ENCODE peak calls at places on chromosomes 11 and 22, in ten cellular contexts. S is glutamatergic neuron; M is CD4-positive, alpha-beta T cell; E is fibroblast of pulmonary artery; W is RWPE1; Q is psoas muscle; X is keratinocyte; F is endothelial cell; J is tibial artery; U is cardiac muscle cell. B is an unnamed sample.

GRCh38 chr22:50045211-50046018 is 12.7 kb downstream of the TTLL8 start:
- DNase-seq in U (no peak), W (no peak), M (no peak), X (no peak), J (no peak), E (no peak), S (no peak), F (no peak), Q (no peak), B (no peak)

GRCh38 chr11:130786987-130787688 is 129.1 kb downstream of the SNX19 start:
- DNase-seq in S (no peak), F (no peak), U (no peak), X (no peak), Q (no peak), J (no peak), M (no peak), W (peak; percentile 62), E (peak; percentile 21), B (no peak)

GRCh38 chr11:66559862-66560676 is 8.3 kb downstream of the CTSF start:
- DNase-seq in Q (no peak), W (no peak), X (no peak), J (no peak), U (no peak), M (no peak), F (no peak), E (no peak), S (no peak), B (no peak)

GRCh38 chr11:31808721-31809542 is 2.2 kb downstream of the PAX6 start:
- DNase-seq in S (no peak), W (no peak), J (no peak), Q (no peak), X (no peak), F (no peak), M (no peak), U (no peak), E (no peak), B (no peak)

GRCh38 chr11:133919330-133920108 is 37.2 kb downstream of the IGSF9B start:
- DNase-seq in S (no peak), Q (no peak), E (no peak), U (no peak), J (no peak), F (no peak), W (no peak), X (no peak), M (no peak), B (no peak)

GRCh38 chr11:33542921-33543320 is 157.7 kb downstream of the C11orf91 start:
- DNase-seq in S (peak; percentile 71), J (peak; percentile 28), E (peak; percentile 69), Q (peak; percentile 37), U (peak; percentile 50), F (peak; percentile 73), W (peak; percentile 59), X (no peak), M (peak; percentile 5), B (peak; percentile 51)

GRCh38 chr22:46538816-46539163 is 1.4 kb upstream of the CELSR1 start:
- DNase-seq in J (no peak), Q (no peak), S (no peak), M (no peak), E (peak; percentile 42), X (no peak), U (no peak), W (no peak), F (no peak), B (no peak)

GRCh38 chr22:29310863-29311339 is 4.5 kb downstream of the GAS2L1 start:
- DNase-seq in X (peak; percentile 69), S (peak; percentile 71), J (peak; percentile 98), W (peak; percentile 94), M (peak; percentile 50), Q (peak; percentile 95), U (no peak), E (peak; percentile 98), F (peak; percentile 85), B (no peak)

DNA sequence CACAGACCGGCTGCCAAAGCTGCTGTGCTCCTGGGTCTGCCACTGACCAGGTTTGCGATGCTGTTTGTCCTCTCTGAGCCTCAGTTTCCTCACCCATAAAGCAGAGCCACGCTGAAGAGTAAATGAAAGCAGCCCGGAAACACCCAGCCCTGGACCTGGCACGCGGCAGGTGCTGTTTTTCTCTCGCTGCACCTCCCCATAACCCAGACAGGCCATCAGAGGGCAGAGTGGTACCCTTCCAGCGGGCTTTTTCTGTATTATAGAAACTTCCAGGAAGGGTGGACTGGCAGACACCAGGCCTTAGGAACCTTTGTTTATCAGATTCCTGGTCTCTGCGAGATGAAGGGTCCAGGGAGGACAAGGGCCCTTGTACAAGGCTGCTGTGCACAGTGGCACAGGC is 17.9 kb upstream of the FGF19 start:
- DNase-seq in U (no peak), Q (no peak), M (no peak), W (peak; percentile 21), E (no peak), X (no peak), J (no peak), S (no peak), F (no peak), B (no peak)
- TF ChIP-seq CTCF in U (peak; percentile 33), Q (no peak), M (no peak), W (no peak), E (peak; percentile 3), X (peak; percentile 47), J (no peak), S (no peak), F (no peak), B (peak; percentile 54)

GRCh38 chr11:125431009-125431408 is 65.1 kb downstream of the FEZ1 start:
- DNase-seq in E (no peak), U (no peak), W (no peak), Q (no peak), F (no peak), S (no peak), M (no peak), X (no peak), J (no peak), B (no peak)

GRCh38 chr11:125431481-125431880 is 64.6 kb downstream of the FEZ1 start:
- DNase-seq in Q (no peak), J (no peak), M (no peak), X (no peak), E (no peak), W (no peak), U (no peak), F (no peak), S (no peak), B (no peak)

GRCh38 chr11:125429807-125430678 is 66.0 kb downstream of the FEZ1 start:
- DNase-seq in X (no peak), U (no peak), E (no peak), J (no peak), W (no peak), M (no peak), Q (no peak), S (no peak), F (no peak), B (no peak)

GRCh38 chr11:125435461-125436238 is 60.4 kb downstream of the FEZ1 start:
- DNase-seq in J (no peak), W (no peak), S (no peak), X (no peak), F (no peak), M (no peak), Q (no peak), E (peak; percentile 9), U (no peak), B (no peak)

GRCh38 chr11:125433454-125434121 is 62.5 kb downstream of the FEZ1 start:
- DNase-seq in W (no peak), Q (peak; percentile 32), S (peak; percentile 77), J (no peak), X (no peak), U (peak; percentile 67), F (peak; percentile 64), M (no peak), E (peak; percentile 68), B (peak; percentile 39)
- TF ChIP-seq CTCF in W (peak; percentile 15), Q (peak; percentile 46), S (peak; percentile 25), J (no peak), X (peak; percentile 89), U (peak; percentile 73), F (no peak), M (no peak), E (peak; percentile 78), B (peak; percentile 70)

GRCh38 chr22:32676196-32676595 is 125.3 kb upstream of the TIMP3 start:
- DNase-seq in Q (no peak), M (no peak), X (no peak), E (no peak), U (no peak), S (no peak), F (no peak), W (no peak), J (no peak), B (no peak)

GRCh38 chr22:32672542-32672941 is 129.0 kb upstream of the TIMP3 start:
- DNase-seq in U (no peak), Q (no peak), M (no peak), W (no peak), F (no peak), X (no peak), E (no peak), J (no peak), S (no peak), B (no peak)

GRCh38 chr22:32677876-32678275 is 123.6 kb upstream of the TIMP3 start:
- DNase-seq in X (no peak), S (no peak), J (no peak), F (no peak), Q (no peak), E (no peak), M (no peak), W (no peak), U (no peak), B (no peak)

GRCh38 chr22:32680277-32680676 is 121.2 kb upstream of the TIMP3 start:
- DNase-seq in E (no peak), U (no peak), M (no peak), W (no peak), Q (no peak), J (no peak), F (no peak), S (no peak), X (no peak), B (no peak)

DNA sequence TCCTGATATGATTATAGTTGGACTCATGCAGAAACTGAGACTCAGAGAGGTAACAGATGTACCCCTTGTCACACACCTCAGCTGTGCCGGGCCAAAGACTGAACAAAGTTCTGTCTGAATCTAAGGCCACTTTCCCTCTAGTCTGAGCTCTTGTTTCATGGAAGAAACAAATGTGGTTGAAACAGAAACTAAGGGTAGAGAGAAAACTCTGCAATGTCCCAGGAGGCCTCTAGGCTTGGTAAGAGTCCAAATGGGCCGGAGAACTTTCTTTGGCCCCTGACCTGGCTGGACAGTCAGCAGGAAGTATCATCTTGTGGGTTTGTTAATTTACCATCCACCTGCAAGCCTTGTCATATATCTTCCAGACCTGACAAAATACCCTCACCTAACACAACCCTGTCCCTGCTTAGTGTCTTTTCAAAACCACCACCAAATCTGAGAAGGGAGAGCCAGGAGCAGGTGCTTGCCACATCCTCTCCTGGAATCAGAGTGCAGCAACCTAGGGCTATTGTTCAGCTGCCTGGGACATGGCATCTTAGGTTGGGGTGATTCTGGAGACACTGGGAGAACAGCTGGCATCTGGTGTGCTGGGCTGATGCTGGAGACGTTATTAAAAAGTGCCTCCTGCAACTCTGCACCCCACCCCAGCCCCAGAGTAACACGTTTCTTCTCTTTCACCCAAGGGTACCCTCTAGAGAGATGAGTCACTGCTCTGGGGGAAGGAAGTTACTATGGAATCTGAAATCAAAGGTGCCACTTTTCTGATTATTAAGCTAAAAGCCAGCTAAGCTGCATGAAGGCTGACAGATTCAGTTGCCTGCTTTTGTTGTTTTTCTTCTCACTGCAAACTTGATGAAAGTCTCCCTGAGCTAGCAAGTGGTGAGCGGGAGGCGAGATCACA is 126.3 kb upstream of the TIMP3 start:
- DNase-seq in M (no peak), X (no peak), Q (no peak), E (no peak), U (no peak), W (no peak), F (no peak), J (no peak), S (no peak), B (no peak)
- TF ChIP-seq CTCF in M (no peak), X (no peak), Q (no peak), E (peak; percentile 11), U (peak; percentile 29), W (no peak), F (no peak), J (no peak), S (no peak), B (no peak)

GRCh38 chr11:19808076-19808911 is 95.7 kb downstream of the NAV2 start:
- DNase-seq in E (no peak), Q (no peak), F (no peak), U (no peak), M (no peak), X (no peak), W (no peak), S (no peak), J (no peak), B (no peak)
- TF ChIP-seq CTCF in E (peak; percentile 40), Q (peak; percentile 14), F (no peak), U (peak; percentile 26), M (no peak), X (peak; percentile 5), W (peak; percentile 40), S (no peak), J (no peak), B (peak; percentile 56)